ENCODE peak calls at places on chromosomes 12 and 14, in ten cellular contexts. W is K562, D is kidney epithelial cell, K is thoracic aorta, T is vagina, H is lung, M is psoas muscle, N is RWPE2, A is endothelial cell of umbilical vein, C is tibial artery. R is an unnamed sample.

GRCh38 chr12:26034371-26035142 is 76.1 kb downstream of the RASSF8 start:
- DNase-seq in W (no peak), D (no peak), K (no peak), T (no peak), H (no peak), M (no peak), N (no peak), A (no peak), C (no peak), R (no peak)

GRCh38 chr12:3231399-3231876 is 154.3 kb downstream of the TSPAN9 start:
- DNase-seq in W (no peak), D (no peak), K (no peak), T (no peak), H (no peak), M (peak; percentile 71), N (peak; percentile 74), A (no peak), C (no peak), R (no peak)

GRCh38 chr14:72766296-72766695 is 127.6 kb downstream of the DPF3 start:
- DNase-seq in W (no peak), D (no peak), K (no peak), T (peak; percentile 37), H (no peak), M (no peak), N (no peak), A (no peak), C (no peak), R (no peak)

GRCh38 chr12:52645120-52645761 is 6.8 kb downstream of the KRT2 start:
- DNase-seq in W (peak; percentile 39), D (no peak), K (no peak), T (peak; percentile 67), H (peak; percentile 17), M (no peak), N (no peak), A (no peak), C (peak; percentile 13), R (no peak)

GRCh38 chr14:68651652-68652432 is 141.0 kb downstream of the ZFP36L1 start:
- DNase-seq in W (peak; percentile 53), D (no peak), K (no peak), T (peak; percentile 61), H (no peak), M (no peak), N (no peak), A (no peak), C (peak; percentile 61), R (no peak)

GRCh38 chr12:108989381-108989780 is 31.5 kb downstream of the SVOP start:
- DNase-seq in W (no peak), D (no peak), K (no peak), T (no peak), H (no peak), M (no peak), N (no peak), A (no peak), C (no peak), R (no peak)

GRCh38 chr12:92779902-92780301 is 77.1 kb downstream of the PLEKHG7 start:
- DNase-seq in W (no peak), D (no peak), K (no peak), T (no peak), H (no peak), M (no peak), N (no peak), A (no peak), C (no peak), R (no peak)

GRCh38 chr14:36320210-36321003 is at the start of gene MBIP:
- DNase-seq in W (peak; percentile 97), D (peak; percentile 90), K (peak; percentile 90), T (peak; percentile 97), H (peak; percentile 96), M (peak; percentile 91), N (peak; percentile 95), A (peak; percentile 96), C (peak; percentile 94), R (peak; percentile 69)

DNA sequence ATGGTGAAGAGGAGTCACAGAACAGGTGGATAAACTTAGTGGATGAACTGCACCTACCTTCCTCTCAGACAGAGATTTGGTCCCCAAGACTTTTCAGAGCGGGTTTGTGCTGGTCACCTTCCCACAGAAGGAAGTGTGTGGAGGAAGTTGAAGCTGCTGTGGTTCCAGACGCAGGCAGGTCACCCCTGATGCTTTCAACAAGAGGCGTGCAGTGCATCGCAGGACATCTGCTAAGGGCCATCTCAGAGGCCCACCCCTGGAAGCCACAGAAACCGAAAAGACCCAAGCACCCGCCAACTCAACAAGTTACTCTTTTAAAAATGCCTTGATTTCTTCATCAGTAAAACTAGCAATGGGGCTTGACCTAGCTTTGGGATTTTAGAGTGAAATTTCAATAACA is 1.0 kb upstream of the GPX2 start:
- DNase-seq in W (no peak), D (no peak), K (no peak), T (no peak), H (no peak), M (no peak), N (no peak), A (no peak), C (no peak), R (no peak)
- H3K36me3 ChIP-seq in W (peaks cover 3% of the 10 kb centered on the region), D (no peaks in the 10 kb centered on the region), K (peaks cover 13% of the 10 kb centered on the region), T (no peaks in the 10 kb centered on the region), H (no peaks in the 10 kb centered on the region), M (no peaks in the 10 kb centered on the region), N (peaks cover 3% of the 10 kb centered on the region), A (peaks cover 10% of the 10 kb centered on the region), C (peaks cover 68% of the 10 kb centered on the region), R (peaks cover 6% of the 10 kb centered on the region)

GRCh38 chr14:92601131-92601710 is 87.6 kb downstream of the RIN3 start:
- DNase-seq in W (no peak), D (no peak), K (no peak), T (no peak), H (no peak), M (no peak), N (no peak), A (no peak), C (no peak), R (no peak)

GRCh38 chr14:92598549-92598905 is 84.9 kb downstream of the RIN3 start:
- DNase-seq in W (no peak), D (no peak), K (no peak), T (no peak), H (no peak), M (no peak), N (no peak), A (no peak), C (no peak), R (no peak)

GRCh38 chr14:92599786-92600185 is 86.2 kb downstream of the RIN3 start:
- DNase-seq in W (no peak), D (no peak), K (no peak), T (no peak), H (no peak), M (no peak), N (no peak), A (no peak), C (no peak), R (no peak)

GRCh38 chr14:92601757-92602417 is 88.3 kb downstream of the RIN3 start:
- DNase-seq in W (no peak), D (no peak), K (no peak), T (no peak), H (no peak), M (no peak), N (no peak), A (no peak), C (peak; percentile 79), R (no peak)

DNA sequence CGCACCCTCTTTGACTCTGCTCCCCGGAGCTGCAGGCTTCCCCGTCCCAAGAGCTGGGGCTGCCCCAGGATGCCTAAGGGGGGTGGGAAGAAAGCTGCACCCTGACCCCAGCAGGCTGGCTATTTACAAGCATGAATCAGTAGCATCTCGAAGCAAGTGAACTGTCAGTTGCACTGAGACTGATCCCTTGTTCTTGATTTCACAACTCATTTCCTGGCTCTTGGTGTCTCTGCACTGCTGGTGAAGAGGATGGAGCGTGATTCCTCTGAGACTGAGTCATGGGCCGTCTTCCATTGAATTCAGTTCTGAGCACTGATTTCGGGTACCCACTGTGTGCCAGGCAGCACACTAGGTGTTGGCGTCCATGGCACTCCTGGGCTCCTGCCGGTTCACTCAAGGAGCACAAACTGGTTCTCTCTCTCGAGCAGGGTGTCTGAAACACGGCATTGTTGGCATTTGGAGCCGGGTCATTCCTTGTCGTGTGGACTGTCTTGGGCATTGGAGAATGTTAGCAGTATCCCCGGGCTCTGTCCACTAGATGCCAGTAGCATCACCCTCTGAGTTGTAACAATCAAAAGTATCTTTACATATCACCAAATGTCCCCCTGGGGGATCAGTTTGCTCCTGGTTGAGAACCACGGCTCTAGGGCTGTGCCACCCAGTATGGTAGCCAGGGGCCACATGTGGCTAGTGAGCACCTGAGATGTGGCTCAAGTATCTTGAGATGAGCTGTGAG is 86.9 kb downstream of the RIN3 start:
- DNase-seq in W (no peak), D (no peak), K (no peak), T (no peak), H (no peak), M (no peak), N (no peak), A (no peak), C (no peak), R (peak; percentile 59)
- TF ChIP-seq CTCF in W (no peak), D (peak; percentile 5), K (no peak), T (no peak), H (no peak), M (no peak), N (peak; percentile 4), A (no peak), C (no peak), R (peak; percentile 24)

GRCh38 chr12:113469224-113469652 is 2.4 kb downstream of the LHX5 start:
- DNase-seq in W (no peak), D (no peak), K (no peak), T (no peak), H (no peak), M (no peak), N (no peak), A (no peak), C (no peak), R (no peak)

GRCh38 chr12:113466770-113467153 is 4.9 kb downstream of the LHX5 start:
- DNase-seq in W (no peak), D (no peak), K (no peak), T (no peak), H (no peak), M (no peak), N (no peak), A (no peak), C (no peak), R (no peak)

GRCh38 chr12:113468365-113469223 is 3.1 kb downstream of the LHX5 start:
- DNase-seq in W (no peak), D (no peak), K (no peak), T (no peak), H (no peak), M (no peak), N (no peak), A (no peak), C (no peak), R (no peak)

GRCh38 chr12:113467154-113467513 is 4.5 kb downstream of the LHX5 start:
- DNase-seq in W (peak; percentile 33), D (no peak), K (no peak), T (no peak), H (no peak), M (no peak), N (no peak), A (no peak), C (no peak), R (no peak)

DNA sequence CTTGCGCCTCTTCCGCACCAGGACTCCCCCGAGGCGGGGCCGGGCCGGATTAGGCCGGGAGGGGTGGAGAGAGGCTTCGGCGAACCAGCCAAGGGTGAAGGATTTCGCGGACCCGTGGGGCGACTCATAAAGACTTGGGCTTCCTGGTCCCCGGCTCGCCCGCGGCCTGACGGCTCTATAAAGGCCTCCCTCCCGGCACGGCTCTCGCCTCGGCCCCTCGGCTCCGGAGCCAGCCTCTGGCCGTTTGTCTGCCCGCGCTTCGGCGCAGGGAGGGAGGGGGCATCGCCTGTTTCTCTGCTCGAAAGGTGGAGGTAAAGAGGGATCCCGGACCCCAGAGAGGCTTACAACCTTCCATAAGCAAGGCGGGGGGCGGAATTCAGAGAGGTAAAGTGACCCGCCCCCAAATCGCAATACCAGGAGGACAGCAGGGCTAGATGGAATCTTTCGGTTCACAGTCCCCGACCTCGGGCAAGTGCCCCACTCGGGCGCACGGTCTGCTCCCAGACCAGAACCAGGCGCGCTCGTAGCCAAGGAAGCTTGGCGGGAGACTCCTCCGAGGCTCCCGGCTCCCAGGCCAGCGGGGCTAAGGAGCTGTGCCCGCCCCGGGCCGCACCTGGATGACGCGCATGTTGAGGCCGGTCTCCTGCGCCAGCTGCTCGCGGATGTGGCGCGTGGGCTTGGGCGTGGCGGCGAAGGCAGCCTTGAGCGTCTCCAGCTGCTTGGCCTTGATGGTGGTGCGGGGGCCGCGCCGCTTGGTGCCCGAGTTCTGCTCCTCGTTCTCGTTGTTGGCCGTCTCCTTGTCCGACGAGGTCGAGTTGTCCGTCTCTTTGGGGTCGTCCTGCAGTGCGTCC is 3.9 kb downstream of the LHX5 start:
- DNase-seq in W (peak; percentile 39), D (no peak), K (no peak), T (no peak), H (no peak), M (no peak), N (no peak), A (no peak), C (no peak), R (no peak)
- H3K4me3 ChIP-seq in W (peak overlapping the region; percentile 36), D (peak overlapping the region; percentile 16), K (peak overlapping the region; percentile 69), T (peak overlapping the region; percentile 15), H (no peak overlapping the region), M (peak overlapping the region; percentile 52), N (peak overlapping the region; percentile 31), A (no peak overlapping the region), C (peak overlapping the region; percentile 44), R (peak overlapping the region; percentile 36)

DNA sequence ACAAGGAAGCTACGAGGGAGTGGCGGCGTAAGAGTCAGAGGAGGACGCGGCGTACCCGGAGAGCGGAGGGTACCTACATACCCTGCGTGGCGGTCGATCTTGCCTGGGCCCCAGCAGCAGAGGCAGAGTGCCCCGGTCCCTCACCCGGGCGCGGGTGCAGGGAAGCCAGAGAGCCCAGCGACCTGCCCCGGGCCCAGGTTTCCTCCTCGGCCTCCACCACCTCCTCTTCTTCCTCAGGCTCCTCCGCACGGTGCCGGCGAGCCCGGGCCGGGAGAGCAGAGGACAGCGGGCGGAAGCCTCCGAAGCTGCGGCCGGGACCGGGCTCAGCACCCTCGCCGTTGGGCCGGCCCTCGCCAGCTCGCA is 6.7 kb downstream of the ZNF219 start:
- DNase-seq in W (no peak), D (no peak), K (no peak), T (no peak), H (no peak), M (no peak), N (no peak), A (no peak), C (no peak), R (no peak)
- H3K36me3 ChIP-seq in W (peaks cover 5% of the 10 kb centered on the region), D (no peaks in the 10 kb centered on the region), K (peaks cover 20% of the 10 kb centered on the region), T (no peaks in the 10 kb centered on the region), H (no peaks in the 10 kb centered on the region), M (no peaks in the 10 kb centered on the region), N (peaks cover 19% of the 10 kb centered on the region), A (peaks cover 3% of the 10 kb centered on the region), C (peaks cover 62% of the 10 kb centered on the region), R (peaks cover 7% of the 10 kb centered on the region)

R was measured in BJ.